ENCODE peak calls at places on chromosomes 7 and 10, in nine cellular contexts. One of them, this sample, is unnamed.

GRCh38 chr10:124026337-124026939 is 67.0 kb downstream of the CHST15 start:
- DNase-seq in foreskin fibroblast: no peak
- DNase-seq in skeletal muscle cell: no peak
- DNase-seq in GM23338: peak; percentile 54
- DNase-seq in epithelial cell of proximal tubule: no peak
- DNase-seq in AG10803: no peak
- DNase-seq in ovary: no peak
- DNase-seq in fibroblast of mammary gland: no peak
- DNase-seq in OCI-LY7: no peak
- DNase-seq in this sample: no peak

GRCh38 chr7:130201796-130202195 is 3.4 kb downstream of the TMEM209 start:
- DNase-seq in foreskin fibroblast: no peak
- DNase-seq in skeletal muscle cell: no peak
- DNase-seq in GM23338: no peak
- DNase-seq in epithelial cell of proximal tubule: no peak
- DNase-seq in AG10803: no peak
- DNase-seq in ovary: no peak
- DNase-seq in fibroblast of mammary gland: no peak
- DNase-seq in OCI-LY7: no peak
- DNase-seq in this sample: no peak

GRCh38 chr10:53469383-53469782 is 696.8 kb upstream of the MBL2 start:
- DNase-seq in foreskin fibroblast: no peak
- DNase-seq in skeletal muscle cell: no peak
- DNase-seq in GM23338: no peak
- DNase-seq in epithelial cell of proximal tubule: no peak
- DNase-seq in AG10803: no peak
- DNase-seq in ovary: no peak
- DNase-seq in fibroblast of mammary gland: no peak
- DNase-seq in OCI-LY7: no peak
- DNase-seq in this sample: no peak

GRCh38 chr7:50332241-50333176 is 28.0 kb downstream of the IKZF1 start:
- DNase-seq in foreskin fibroblast: no peak
- DNase-seq in skeletal muscle cell: no peak
- DNase-seq in GM23338: no peak
- DNase-seq in epithelial cell of proximal tubule: no peak
- DNase-seq in AG10803: no peak
- DNase-seq in ovary: no peak
- DNase-seq in fibroblast of mammary gland: no peak
- DNase-seq in OCI-LY7: no peak
- DNase-seq in this sample: no peak

GRCh38 chr7:25259487-25260243 is 31.4 kb upstream of the NPVF start:
- DNase-seq in foreskin fibroblast: peak; percentile 84
- DNase-seq in skeletal muscle cell: peak; percentile 52
- DNase-seq in GM23338: peak; percentile 95
- DNase-seq in epithelial cell of proximal tubule: peak; percentile 12
- DNase-seq in AG10803: peak; percentile 81
- DNase-seq in ovary: peak; percentile 65
- DNase-seq in fibroblast of mammary gland: peak; percentile 87
- DNase-seq in OCI-LY7: peak; percentile 83
- DNase-seq in this sample: peak; percentile 79

GRCh38 chr10:422232-422631 is 267.2 kb downstream of the DIP2C start:
- DNase-seq in foreskin fibroblast: no peak
- DNase-seq in skeletal muscle cell: no peak
- DNase-seq in GM23338: no peak
- DNase-seq in epithelial cell of proximal tubule: no peak
- DNase-seq in AG10803: no peak
- DNase-seq in ovary: no peak
- DNase-seq in fibroblast of mammary gland: no peak
- DNase-seq in OCI-LY7: no peak
- DNase-seq in this sample: no peak

GRCh38 chr10:22135591-22135990 is 82.2 kb downstream of the EBLN1 start:
- DNase-seq in foreskin fibroblast: no peak
- DNase-seq in skeletal muscle cell: no peak
- DNase-seq in GM23338: no peak
- DNase-seq in epithelial cell of proximal tubule: no peak
- DNase-seq in AG10803: no peak
- DNase-seq in ovary: no peak
- DNase-seq in fibroblast of mammary gland: no peak
- DNase-seq in OCI-LY7: no peak
- DNase-seq in this sample: no peak

GRCh38 chr10:22853906-22854447 is 73.9 kb upstream of the ARMC3 start:
- DNase-seq in foreskin fibroblast: no peak
- DNase-seq in skeletal muscle cell: no peak
- DNase-seq in GM23338: no peak
- DNase-seq in epithelial cell of proximal tubule: no peak
- DNase-seq in AG10803: no peak
- DNase-seq in ovary: no peak
- DNase-seq in fibroblast of mammary gland: no peak
- DNase-seq in OCI-LY7: no peak
- DNase-seq in this sample: peak; percentile 35

GRCh38 chr10:69415049-69415448 is 1.7 kb downstream of the TACR2 start:
- DNase-seq in foreskin fibroblast: no peak
- DNase-seq in skeletal muscle cell: no peak
- DNase-seq in GM23338: no peak
- DNase-seq in epithelial cell of proximal tubule: no peak
- DNase-seq in AG10803: no peak
- DNase-seq in ovary: no peak
- DNase-seq in fibroblast of mammary gland: no peak
- DNase-seq in OCI-LY7: no peak
- DNase-seq in this sample: no peak

DNA sequence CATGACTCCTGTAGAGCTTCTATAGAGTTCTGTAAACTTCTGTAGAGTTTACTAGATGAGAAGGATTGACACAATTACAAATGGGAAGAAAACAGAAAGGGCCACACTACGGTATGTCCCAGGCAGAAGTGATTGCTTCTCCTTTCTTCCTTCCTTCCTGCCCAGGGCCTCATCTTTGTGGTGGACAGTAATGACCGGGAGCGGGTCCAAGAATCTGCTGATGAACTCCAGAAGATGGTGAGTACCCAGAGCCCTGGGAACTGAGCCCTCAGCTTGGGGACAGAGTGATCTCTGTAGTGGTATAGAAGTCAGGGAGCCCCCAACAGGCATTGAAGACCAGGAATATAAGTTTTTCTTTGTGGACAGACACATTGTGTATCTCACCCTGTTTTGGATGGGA is 1.7 kb downstream of the ARF5 start:
- DNase-seq in foreskin fibroblast: peak; percentile 64
- DNase-seq in skeletal muscle cell: no peak
- DNase-seq in GM23338: no peak
- DNase-seq in epithelial cell of proximal tubule: no peak
- DNase-seq in AG10803: peak; percentile 41
- DNase-seq in ovary: no peak
- DNase-seq in fibroblast of mammary gland: no peak
- DNase-seq in OCI-LY7: no peak
- DNase-seq in this sample: no peak
- H3K4me3 ChIP-seq in foreskin fibroblast: peak overlapping the region; percentile 91
- H3K4me3 ChIP-seq in skeletal muscle cell: no peak overlapping the region
- H3K4me3 ChIP-seq in GM23338: no peak overlapping the region
- H3K4me3 ChIP-seq in epithelial cell of proximal tubule: no peak overlapping the region
- H3K4me3 ChIP-seq in AG10803: peak overlapping the region; percentile 92
- H3K4me3 ChIP-seq in ovary: no peak overlapping the region
- H3K4me3 ChIP-seq in fibroblast of mammary gland: no peak overlapping the region
- H3K4me3 ChIP-seq in OCI-LY7: no peak overlapping the region
- H3K4me3 ChIP-seq in this sample: no peak overlapping the region

GRCh38 chr7:122887848-122888247 is 1.6 kb upstream of the CADPS2 start:
- DNase-seq in foreskin fibroblast: no peak
- DNase-seq in skeletal muscle cell: no peak
- DNase-seq in GM23338: no peak
- DNase-seq in epithelial cell of proximal tubule: no peak
- DNase-seq in AG10803: no peak
- DNase-seq in ovary: no peak
- DNase-seq in fibroblast of mammary gland: no peak
- DNase-seq in OCI-LY7: no peak
- DNase-seq in this sample: no peak
- H3K4me3 ChIP-seq in foreskin fibroblast: no peak overlapping the region
- H3K4me3 ChIP-seq in skeletal muscle cell: no peak overlapping the region
- H3K4me3 ChIP-seq in GM23338: no peak overlapping the region
- H3K4me3 ChIP-seq in epithelial cell of proximal tubule: no peak overlapping the region
- H3K4me3 ChIP-seq in AG10803: no peak overlapping the region
- H3K4me3 ChIP-seq in ovary: no peak overlapping the region
- H3K4me3 ChIP-seq in fibroblast of mammary gland: no peak overlapping the region
- H3K4me3 ChIP-seq in OCI-LY7: no peak overlapping the region
- H3K4me3 ChIP-seq in this sample: no peak overlapping the region

GRCh38 chr7:100582041-100582579 is 3.8 kb downstream of the LRCH4 start:
- DNase-seq in foreskin fibroblast: no peak
- DNase-seq in skeletal muscle cell: no peak
- DNase-seq in GM23338: no peak
- DNase-seq in epithelial cell of proximal tubule: no peak
- DNase-seq in AG10803: no peak
- DNase-seq in ovary: peak; percentile 40
- DNase-seq in fibroblast of mammary gland: no peak
- DNase-seq in OCI-LY7: no peak
- DNase-seq in this sample: no peak
- H3K4me3 ChIP-seq in foreskin fibroblast: no peak overlapping the region
- H3K4me3 ChIP-seq in skeletal muscle cell: no peak overlapping the region
- H3K4me3 ChIP-seq in GM23338: no peak overlapping the region
- H3K4me3 ChIP-seq in epithelial cell of proximal tubule: no peak overlapping the region
- H3K4me3 ChIP-seq in AG10803: no peak overlapping the region
- H3K4me3 ChIP-seq in ovary: no peak overlapping the region
- H3K4me3 ChIP-seq in fibroblast of mammary gland: no peak overlapping the region
- H3K4me3 ChIP-seq in OCI-LY7: no peak overlapping the region
- H3K4me3 ChIP-seq in this sample: no peak overlapping the region

GRCh38 chr7:521221-522070 is 1.8 kb upstream of the PDGFA start:
- DNase-seq in foreskin fibroblast: peak; percentile 70
- DNase-seq in skeletal muscle cell: no peak
- DNase-seq in GM23338: no peak
- DNase-seq in epithelial cell of proximal tubule: no peak
- DNase-seq in AG10803: peak; percentile 45
- DNase-seq in ovary: peak; percentile 47
- DNase-seq in fibroblast of mammary gland: peak; percentile 19
- DNase-seq in OCI-LY7: no peak
- DNase-seq in this sample: peak; percentile 60
- H3K4me3 ChIP-seq in foreskin fibroblast: peak overlapping the region; percentile 34
- H3K4me3 ChIP-seq in skeletal muscle cell: peak overlapping the region; percentile 32
- H3K4me3 ChIP-seq in GM23338: peak overlapping the region; percentile 67
- H3K4me3 ChIP-seq in epithelial cell of proximal tubule: peak overlapping the region; percentile 53
- H3K4me3 ChIP-seq in AG10803: no peak overlapping the region
- H3K4me3 ChIP-seq in ovary: peak overlapping the region; percentile 38
- H3K4me3 ChIP-seq in fibroblast of mammary gland: no peak overlapping the region
- H3K4me3 ChIP-seq in OCI-LY7: no peak overlapping the region
- H3K4me3 ChIP-seq in this sample: peak overlapping the region; percentile 54

DNA sequence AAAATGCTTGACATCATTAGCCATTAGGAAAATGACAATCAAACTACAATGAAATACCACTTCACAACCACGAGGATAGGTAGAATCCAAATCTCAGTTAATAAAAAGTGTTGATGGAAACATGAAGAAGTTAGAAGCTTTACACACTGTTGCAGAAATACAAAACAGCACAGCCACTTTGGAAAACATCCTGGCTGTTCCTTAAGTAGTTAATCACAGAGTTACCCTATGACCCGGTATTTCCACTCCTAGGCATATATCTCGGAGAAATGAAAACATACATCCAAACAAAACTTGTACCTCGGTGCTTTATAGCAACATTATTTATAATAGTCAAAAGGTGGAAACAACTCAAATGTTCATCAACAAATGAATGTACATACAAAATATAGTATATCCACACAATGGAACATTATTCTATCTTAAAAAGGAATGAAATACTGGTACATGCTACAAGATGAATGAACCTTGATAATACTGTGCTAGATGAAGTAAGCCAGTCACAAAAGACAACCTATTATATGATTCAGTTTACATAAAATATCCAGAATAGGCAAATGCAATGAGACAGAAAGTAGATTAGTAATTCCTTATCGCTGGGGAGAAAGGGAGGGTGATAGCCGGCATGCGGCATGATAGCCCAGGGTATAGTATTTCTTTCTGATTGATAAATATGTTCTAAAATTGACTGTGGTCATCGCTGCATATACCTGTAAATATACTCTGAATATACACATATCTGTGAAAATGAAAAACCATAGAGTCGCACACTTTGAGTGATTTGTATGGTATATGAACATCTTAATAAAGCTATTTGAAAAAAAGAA is 1.9 kb downstream of the VWDE start:
- DNase-seq in foreskin fibroblast: no peak
- DNase-seq in skeletal muscle cell: no peak
- DNase-seq in GM23338: no peak
- DNase-seq in epithelial cell of proximal tubule: no peak
- DNase-seq in AG10803: no peak
- DNase-seq in ovary: no peak
- DNase-seq in fibroblast of mammary gland: no peak
- DNase-seq in OCI-LY7: no peak
- DNase-seq in this sample: no peak
- H3K4me3 ChIP-seq in foreskin fibroblast: no peak overlapping the region
- H3K4me3 ChIP-seq in skeletal muscle cell: no peak overlapping the region
- H3K4me3 ChIP-seq in GM23338: peak overlapping the region; percentile 63
- H3K4me3 ChIP-seq in epithelial cell of proximal tubule: no peak overlapping the region
- H3K4me3 ChIP-seq in AG10803: no peak overlapping the region
- H3K4me3 ChIP-seq in ovary: no peak overlapping the region
- H3K4me3 ChIP-seq in fibroblast of mammary gland: no peak overlapping the region
- H3K4me3 ChIP-seq in OCI-LY7: no peak overlapping the region
- H3K4me3 ChIP-seq in this sample: no peak overlapping the region

DNA sequence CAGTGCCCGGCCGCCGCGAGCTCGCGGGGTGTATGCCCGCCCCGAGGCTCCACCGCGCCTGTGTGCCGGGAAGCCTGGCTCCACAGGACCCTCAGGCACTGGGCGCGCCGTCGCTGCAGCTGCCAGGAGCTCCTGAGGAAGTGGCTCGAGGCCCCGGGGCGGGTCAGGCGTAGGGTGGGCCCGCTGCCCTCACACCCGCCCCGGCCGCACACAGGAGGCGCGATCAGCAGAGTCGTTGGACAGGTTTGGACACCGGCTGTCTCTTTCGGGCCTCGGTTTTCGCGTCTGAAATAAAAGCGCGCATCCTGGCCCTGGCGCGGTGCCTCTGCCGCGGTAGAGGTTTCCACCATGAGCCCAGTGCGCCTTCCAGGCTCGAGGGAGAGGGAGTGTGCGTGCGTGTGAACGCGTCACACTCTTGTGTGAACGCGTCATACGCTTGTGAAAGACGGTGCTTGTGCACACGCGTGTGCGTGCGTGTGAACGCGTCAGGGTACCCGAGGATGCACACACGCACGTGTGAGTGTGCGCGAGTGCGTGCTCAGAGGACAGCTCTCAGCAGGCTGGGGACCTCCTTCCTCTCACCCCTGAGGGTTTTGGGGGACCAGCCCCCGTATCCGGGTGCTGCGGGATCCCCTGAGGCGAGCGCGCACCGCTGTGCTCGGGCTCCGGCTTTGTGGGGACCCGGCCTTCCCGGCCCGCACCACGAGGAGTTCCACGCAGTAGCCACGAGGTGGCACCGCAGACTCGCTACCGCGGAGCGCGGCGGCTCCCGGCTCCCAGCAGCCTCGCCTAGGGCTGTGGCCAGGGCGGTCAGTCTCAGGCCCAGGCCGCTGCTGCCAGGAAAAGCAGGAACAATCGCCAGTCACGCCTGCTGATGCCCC is 83.8 kb downstream of the BMS1 start:
- DNase-seq in foreskin fibroblast: peak; percentile 88
- DNase-seq in skeletal muscle cell: peak; percentile 15
- DNase-seq in GM23338: peak; percentile 85
- DNase-seq in epithelial cell of proximal tubule: no peak
- DNase-seq in AG10803: peak; percentile 60
- DNase-seq in ovary: peak; percentile 80
- DNase-seq in fibroblast of mammary gland: peak; percentile 65
- DNase-seq in OCI-LY7: peak; percentile 66
- DNase-seq in this sample: peak; percentile 68
- H3K4me3 ChIP-seq in foreskin fibroblast: peak overlapping the region; percentile 41
- H3K4me3 ChIP-seq in skeletal muscle cell: peak overlapping the region; percentile 38
- H3K4me3 ChIP-seq in GM23338: peak overlapping the region; percentile 52
- H3K4me3 ChIP-seq in epithelial cell of proximal tubule: peak overlapping the region; percentile 11
- H3K4me3 ChIP-seq in AG10803: peak overlapping the region; percentile 39
- H3K4me3 ChIP-seq in ovary: no peak overlapping the region
- H3K4me3 ChIP-seq in fibroblast of mammary gland: no peak overlapping the region
- H3K4me3 ChIP-seq in OCI-LY7: no peak overlapping the region
- H3K4me3 ChIP-seq in this sample: peak overlapping the region; percentile 23

GRCh38 chr7:115476666-115477065 is 553.9 kb downstream of the TFEC start:
- DNase-seq in foreskin fibroblast: peak; percentile 47
- DNase-seq in skeletal muscle cell: no peak
- DNase-seq in GM23338: peak; percentile 21
- DNase-seq in epithelial cell of proximal tubule: no peak
- DNase-seq in AG10803: no peak
- DNase-seq in ovary: peak; percentile 7
- DNase-seq in fibroblast of mammary gland: no peak
- DNase-seq in OCI-LY7: no peak
- DNase-seq in this sample: no peak
- H3K4me3 ChIP-seq in foreskin fibroblast: peak overlapping the region; percentile 56
- H3K4me3 ChIP-seq in skeletal muscle cell: peak overlapping the region; percentile 44
- H3K4me3 ChIP-seq in GM23338: peak overlapping the region; percentile 83
- H3K4me3 ChIP-seq in epithelial cell of proximal tubule: peak overlapping the region; percentile 47
- H3K4me3 ChIP-seq in AG10803: peak overlapping the region; percentile 52
- H3K4me3 ChIP-seq in ovary: peak overlapping the region; percentile 45
- H3K4me3 ChIP-seq in fibroblast of mammary gland: no peak overlapping the region
- H3K4me3 ChIP-seq in OCI-LY7: no peak overlapping the region
- H3K4me3 ChIP-seq in this sample: peak overlapping the region; percentile 57